ENCODE peak calls at places on chromosome 17, in four cellular contexts. M is CD8-positive, alpha-beta memory T cell; U is adrenal gland; E is tibial artery. R is an unnamed sample.

GRCh38 chr17:8402921-8403536 is 5.4 kb upstream of the RNF222 start:
- DNase-seq in U (no peak), E (no peak), M (no peak), R (no peak)

GRCh38 chr17:9266769-9267168 is 245.5 kb downstream of the NTN1 start:
- DNase-seq in U (no peak), M (no peak), E (no peak), R (no peak)

GRCh38 chr17:82917656-82918345 is 78.0 kb upstream of the ZNF750 start:
- DNase-seq in E (no peak), U (peak; percentile 44), M (peak; percentile 14), R (peak; percentile 71)

GRCh38 chr17:30793282-30793977 is 31.1 kb downstream of the CRLF3 start:
- DNase-seq in E (no peak), U (no peak), M (no peak), R (no peak)

GRCh38 chr17:75249564-75249963 is 11.8 kb downstream of the GGA3 start:
- DNase-seq in U (no peak), M (no peak), E (no peak), R (no peak)

GRCh38 chr17:67262420-67262819 is 17.4 kb upstream of the HELZ start:
- DNase-seq in M (no peak), U (no peak), E (no peak), R (no peak)

GRCh38 chr17:28871056-28871579 is 16.3 kb downstream of the ERAL1 start:
- DNase-seq in E (no peak), U (no peak), M (no peak), R (no peak)

GRCh38 chr17:46950615-46950996 is 27.6 kb downstream of the GOSR2 start:
- DNase-seq in M (no peak), U (no peak), E (no peak), R (no peak)

GRCh38 chr17:13931111-13931526 is 138.2 kb upstream of the COX10 start:
- DNase-seq in E (no peak), U (peak; percentile 44), M (no peak), R (no peak)

GRCh38 chr17:79517812-79518211 is 93.0 kb downstream of the RBFOX3 start:
- DNase-seq in U (no peak), M (no peak), E (no peak), R (no peak)

GRCh38 chr17:65656390-65657250 is 95.2 kb upstream of the AXIN2 start:
- DNase-seq in U (no peak), E (no peak), M (no peak), R (no peak)

GRCh38 chr17:28720247-28720996 is 637 bp downstream of the RPL23A start:
- DNase-seq in M (peak; percentile 27), U (no peak), E (no peak), R (no peak)

GRCh38 chr17:78748048-78748729 is 33.9 kb downstream of the CYTH1 start:
- DNase-seq in E (peak; percentile 47), M (peak; percentile 37), U (no peak), R (no peak)

GRCh38 chr17:41748275-41748674 is 13.8 kb upstream of the HAP1 start:
- DNase-seq in E (no peak), M (no peak), U (no peak), R (no peak)

GRCh38 chr17:4645642-4646041 is 4.2 kb upstream of the ALOX15 start:
- DNase-seq in U (peak; percentile 16), M (no peak), E (no peak), R (no peak)

GRCh38 chr17:29622337-29623282 is at the start of gene CORO6:
- DNase-seq in U (peak; percentile 47), M (peak; percentile 69), E (no peak), R (peak; percentile 85)

GRCh38 chr17:65023791-65024190 is 32.7 kb downstream of the GNA13 start:
- DNase-seq in U (no peak), M (no peak), E (no peak), R (no peak)

GRCh38 chr17:81518785-81519283 is 6.2 kb upstream of the ACTG1 start:
- DNase-seq in M (no peak), U (peak; percentile 38), E (peak; percentile 38), R (peak; percentile 61)

GRCh38 chr17:40307001-40307690 is 1.8 kb upstream of the RARA start:
- DNase-seq in U (no peak), M (no peak), E (no peak), R (peak; percentile 70)

GRCh38 chr17:75688209-75688771 is 21.2 kb downstream of the SAP30BP start:
- DNase-seq in U (no peak), E (no peak), M (no peak), R (no peak)

GRCh38 chr17:77439382-77440013 is 298.7 kb downstream of the SEC14L1 start:
- DNase-seq in E (no peak), U (no peak), M (no peak), R (no peak)

GRCh38 chr17:82551779-82552457 is 32.4 kb downstream of the FOXK2 start:
- DNase-seq in U (peak; percentile 85), E (peak; percentile 78), M (peak; percentile 54), R (peak; percentile 53)

GRCh38 chr17:11391134-11391533 is 150.1 kb downstream of the SHISA6 start:
- DNase-seq in E (no peak), U (no peak), M (no peak), R (peak; percentile 0)

GRCh38 chr17:74426551-74427047 is 5.3 kb upstream of the GPRC5C start:
- DNase-seq in M (no peak), E (no peak), U (no peak), R (peak; percentile 36)

GRCh38 chr17:79031996-79032875 is 8.3 kb downstream of the C1QTNF1 start:
- DNase-seq in U (no peak), E (no peak), M (no peak), R (no peak)

GRCh38 chr17:71188811-71189492 is 931.9 kb upstream of the SOX9 start:
- DNase-seq in U (no peak), M (no peak), E (no peak), R (no peak)

GRCh38 chr17:19387921-19388521 is 1.0 kb upstream of the MFAP4 start:
- DNase-seq in U (peak; percentile 66), M (no peak), E (peak; percentile 57), R (no peak)

GRCh38 chr17:27566673-27567562 is 64.1 kb upstream of the LGALS9 start:
- DNase-seq in M (no peak), U (no peak), E (no peak), R (no peak)

GRCh38 chr17:57009737-57010445 is 32.0 kb downstream of the SCPEP1 start:
- DNase-seq in U (peak; percentile 69), M (peak; percentile 21), E (peak; percentile 35), R (peak; percentile 92)

DNA sequence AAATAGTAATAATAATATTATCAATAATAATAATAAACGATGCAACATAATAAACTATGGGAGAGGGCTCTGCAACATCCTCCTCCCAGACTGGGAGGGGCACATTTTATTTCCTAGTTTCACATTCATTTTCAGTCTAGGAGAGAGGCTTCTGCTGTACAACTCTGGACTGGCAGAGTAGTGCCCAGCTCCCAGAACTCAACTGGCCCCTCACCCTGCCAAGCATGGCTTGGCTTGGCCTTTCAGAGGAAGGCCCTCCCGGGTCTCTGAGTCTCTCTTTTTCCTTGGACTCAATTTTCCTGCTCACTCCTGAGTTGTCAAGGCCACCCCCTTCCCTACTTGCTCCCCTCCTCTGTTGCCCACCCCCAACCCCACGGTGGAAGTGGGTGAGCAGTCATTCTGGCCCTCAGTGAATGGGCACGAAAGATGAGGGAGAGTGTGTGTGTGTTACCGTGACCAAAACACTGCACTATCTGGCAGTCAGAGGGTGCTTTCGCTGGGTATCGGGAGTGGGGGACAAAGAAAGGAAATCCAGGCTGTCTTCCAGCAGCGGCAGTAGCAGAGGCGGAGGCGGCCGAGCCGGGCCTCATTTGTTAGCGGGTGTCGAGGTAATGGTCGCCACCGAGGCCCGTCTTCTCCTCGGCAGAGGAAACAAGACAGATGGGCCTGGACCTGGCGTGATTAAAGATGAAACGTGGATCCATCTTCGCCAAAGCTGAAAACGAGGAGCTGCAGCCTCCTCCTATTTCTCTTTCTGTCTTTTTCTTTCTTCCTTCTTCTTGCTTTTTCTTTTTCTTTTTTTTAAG is 2.3 kb downstream of the HOXB4 start:
- DNase-seq in M (no peak), E (no peak), U (no peak), R (no peak)
- H3K27ac ChIP-seq in M (peak overlapping the region; percentile 31), E (peak overlapping the region; percentile 75), U (peak overlapping the region; percentile 3), R (no peak overlapping the region)

DNA sequence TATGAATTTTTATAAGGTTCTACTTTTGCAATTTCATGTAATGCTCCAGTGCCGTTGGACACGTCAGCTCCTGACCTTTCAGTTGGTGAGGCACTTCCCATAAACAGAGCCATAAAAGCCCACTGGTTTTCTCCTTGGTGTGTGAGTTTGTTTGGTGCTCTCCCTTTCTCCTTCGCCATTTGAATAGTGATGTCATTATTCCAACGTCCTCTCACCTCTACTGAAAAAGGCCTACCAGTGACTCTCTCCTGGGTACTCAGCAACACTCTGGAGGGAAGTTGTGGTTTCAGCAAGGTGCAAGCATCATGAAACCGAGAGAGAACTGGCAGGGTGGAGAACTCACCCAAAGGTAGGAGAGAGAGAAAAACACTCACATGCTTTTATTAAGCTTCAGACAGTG is 29.6 kb upstream of the HNF1B start:
- DNase-seq in M (no peak), U (no peak), E (no peak), R (no peak)
- H3K27ac ChIP-seq in M (no peak overlapping the region), U (no peak overlapping the region), E (no peak overlapping the region), R (no peak overlapping the region)

GRCh38 chr17:16989230-16989952 is 17.5 kb upstream of the TNFRSF13B start:
- DNase-seq in M (no peak), U (no peak), E (no peak), R (no peak)
- H3K27ac ChIP-seq in M (peak overlapping the region; percentile 43), U (no peak overlapping the region), E (no peak overlapping the region), R (no peak overlapping the region)

GRCh38 chr17:32944248-32945020 is 16.5 kb downstream of the TMEM98 start:
- DNase-seq in M (no peak), U (no peak), E (no peak), R (no peak)
- H3K27ac ChIP-seq in M (no peak overlapping the region), U (no peak overlapping the region), E (no peak overlapping the region), R (no peak overlapping the region)

GRCh38 chr17:73092518-73093135 is at the start of gene SLC39A11:
- DNase-seq in E (peak; percentile 93), U (peak; percentile 91), M (peak; percentile 83), R (peak; percentile 98)
- H3K27ac ChIP-seq in E (peak within 1 kb of the TSS; percentile 81), U (no peak within 1 kb of the TSS), M (peak within 1 kb of the TSS; percentile 55), R (no peak within 1 kb of the TSS)

R was measured in GM23338.